ENCODE peak calls at places on chromosome 11, in four cellular contexts. L is mucosa of descending colon, V is left lung, U is suprapubic skin. R is an unnamed sample. For H3K9me3, the result is how much of the 10 kb centered on the place peaks cover.

GRCh38 chr11:21727102-21727501 is 465.8 kb upstream of the ANO5 start:
- DNase-seq in L (no peak), V (no peak), U (no peak), R (no peak)

GRCh38 chr11:118820412-118821357 is 29.7 kb upstream of the DDX6 start:
- DNase-seq in L (peak), V (peak), U (no peak), R (no peak)

GRCh38 chr11:85663080-85663729 is 1.7 kb downstream of the CREBZF start:
- DNase-seq in L (no peak), V (no peak), U (no peak), R (no peak)

GRCh38 chr11:71203681-71204080 is 48.7 kb downstream of the SHANK2 start:
- DNase-seq in L (no peak), V (no peak), U (no peak), R (no peak)

GRCh38 chr11:42524534-42525227 is 787.1 kb upstream of the API5 start:
- DNase-seq in L (no peak), V (no peak), U (no peak), R (no peak)

GRCh38 chr11:116888884-116889549 is 51.6 kb upstream of the APOA1 start:
- DNase-seq in L (no peak), V (no peak), U (no peak), R (no peak)

GRCh38 chr11:126510621-126511370 is 155.3 kb downstream of the ST3GAL4 start:
- DNase-seq in L (no peak), V (no peak), U (no peak), R (no peak)

GRCh38 chr11:369336-370018 is at the start of gene B4GALNT4:
- DNase-seq in L (peak), V (no peak), U (no peak), R (no peak)

GRCh38 chr11:119891392-119891791 is 162.4 kb upstream of the NECTIN1 start:
- DNase-seq in L (no peak), V (no peak), U (no peak), R (no peak)

GRCh38 chr11:132604446-132604845 is 927.9 kb downstream of the OPCML start:
- DNase-seq in L (no peak), V (no peak), U (no peak), R (no peak)

GRCh38 chr11:132312616-132313210 is 942.3 kb downstream of the NTM start:
- DNase-seq in L (no peak), V (no peak), U (no peak), R (no peak)

GRCh38 chr11:88310246-88310645 is 27.3 kb downstream of the CTSC start:
- DNase-seq in L (no peak), V (no peak), U (no peak), R (no peak)

GRCh38 chr11:66100272-66101037 is 30.4 kb downstream of the PACS1 start:
- DNase-seq in L (peak), V (peak), U (peak), R (peak)

DNA sequence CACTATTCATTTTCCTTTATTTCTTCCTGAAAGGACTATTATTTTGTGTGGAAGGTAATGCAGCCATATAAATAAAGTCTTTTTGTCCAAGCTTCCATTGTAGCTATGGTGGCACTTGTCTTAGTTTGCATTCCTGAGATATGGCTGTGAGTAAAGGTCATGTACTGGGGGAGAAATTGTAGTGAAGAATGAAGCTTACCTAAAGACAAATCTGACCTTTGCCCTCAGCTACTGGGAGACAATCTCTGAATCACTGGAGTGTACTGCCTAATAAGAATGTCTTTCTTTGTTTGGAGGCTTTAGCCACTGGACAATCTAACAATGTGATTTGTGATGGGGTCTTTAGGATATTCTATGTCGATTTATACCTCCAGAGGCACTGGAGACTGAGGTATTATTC is 39.7 kb upstream of the OR5AK2 start:
- DNase-seq in L (no peak), V (no peak), U (no peak), R (no peak)
- H3K9me3 ChIP-seq in L (under half), V (under half), U (under half), R (under half)

GRCh38 chr11:100340416-100341323 is 346.4 kb upstream of the ARHGAP42 start:
- DNase-seq in L (no peak), V (no peak), U (no peak), R (no peak)
- H3K9me3 ChIP-seq in L (under half), V (under half), U (under half), R (under half)

GRCh38 chr11:3989891-3990290 is 104.7 kb upstream of the RRM1 start:
- DNase-seq in L (no peak), V (no peak), U (no peak), R (no peak)

GRCh38 chr11:3990406-3990805 is 104.2 kb upstream of the RRM1 start:
- DNase-seq in L (no peak), V (no peak), U (no peak), R (no peak)

GRCh38 chr11:3994030-3994640 is 100.5 kb upstream of the RRM1 start:
- DNase-seq in L (no peak), V (no peak), U (no peak), R (no peak)

GRCh38 chr11:3995307-3995706 is 99.3 kb upstream of the RRM1 start:
- DNase-seq in L (no peak), V (no peak), U (no peak), R (no peak)

GRCh38 chr11:3992964-3993363 is 101.6 kb upstream of the RRM1 start:
- DNase-seq in L (no peak), V (no peak), U (no peak), R (no peak)
- H3K9me3 ChIP-seq in L (under half), V (under half), U (under half), R (under half)

DNA sequence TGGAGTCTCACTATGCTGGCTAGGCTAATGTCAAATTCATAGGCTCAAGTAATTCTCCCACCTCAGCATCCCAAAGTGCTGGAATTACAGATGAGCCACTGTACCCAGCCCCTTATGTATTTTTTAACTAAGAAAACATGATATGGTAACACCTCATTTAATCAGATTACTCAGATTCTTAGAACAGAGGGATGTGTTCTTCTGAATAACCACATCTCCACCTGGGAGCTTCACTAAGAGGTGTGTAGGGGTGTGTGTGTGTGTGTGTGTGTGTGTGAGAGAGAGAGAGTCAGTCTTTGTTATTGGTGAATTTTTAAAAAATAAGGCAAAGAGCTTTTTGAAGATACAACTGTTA is 103.0 kb downstream of the USP35 start:
- DNase-seq in L (no peak), V (no peak), U (no peak), R (no peak)
- H3K9me3 ChIP-seq in L (under half), V (under half), U (under half), R (under half)